ENCODE peak calls at places on chromosomes 1 and 21, in ten cellular contexts. R is transverse colon, V is tibial nerve, L is heart left ventricle, X is WERI-Rb-1, Q is Panc1, O is dorsolateral prefrontal cortex, P is RWPE1, Y is brain microvascular endothelial cell, T is PC-9. Z is an unnamed sample.

GRCh38 chr1:167105841-167106461 is 12.1 kb downstream of the STYXL2 start:
- DNase-seq in R (no peak), V (no peak), L (no peak), X (no peak), Q (no peak), O (no peak), P (no peak), Y (no peak), T (no peak), Z (no peak)

GRCh38 chr1:147264158-147264768 is 21.8 kb downstream of the CHD1L start:
- DNase-seq in R (no peak), V (no peak), L (no peak), X (no peak), Q (no peak), O (no peak), P (peak; percentile 34), Y (peak; percentile 8), T (no peak), Z (no peak)

GRCh38 chr21:39444406-39445145 is 1.0 kb downstream of the LCA5L start:
- DNase-seq in R (no peak), V (no peak), L (no peak), X (peak; percentile 53), Q (no peak), O (peak; percentile 47), P (peak; percentile 10), Y (peak; percentile 53), T (no peak), Z (no peak)

GRCh38 chr1:26016258-26016943 is 5.2 kb upstream of the EXTL1 start:
- DNase-seq in R (no peak), V (no peak), L (no peak), X (peak; percentile 89), Q (no peak), O (no peak), P (no peak), Y (no peak), T (no peak), Z (no peak)

GRCh38 chr1:220189750-220190347 is 82.4 kb downstream of the RAB3GAP2 start:
- DNase-seq in R (no peak), V (no peak), L (no peak), X (no peak), Q (no peak), O (no peak), P (peak; percentile 53), Y (no peak), T (no peak), Z (no peak)

GRCh38 chr1:169466259-169467230 is 19.2 kb downstream of the SLC19A2 start:
- DNase-seq in R (peak; percentile 26), V (peak; percentile 64), L (no peak), X (peak; percentile 6), Q (no peak), O (no peak), P (peak; percentile 29), Y (peak; percentile 46), T (peak; percentile 29), Z (no peak)

GRCh38 chr1:209625205-209625549 is 27.0 kb downstream of the LAMB3 start:
- DNase-seq in R (no peak), V (no peak), L (no peak), X (no peak), Q (no peak), O (no peak), P (no peak), Y (no peak), T (no peak), Z (no peak)

GRCh38 chr1:12148160-12148957 is 18.4 kb upstream of the TNFRSF1B start:
- DNase-seq in R (peak; percentile 92), V (no peak), L (no peak), X (no peak), Q (no peak), O (no peak), P (no peak), Y (no peak), T (no peak), Z (no peak)

GRCh38 chr1:24540906-24541710 is 14.8 kb upstream of the NCMAP start:
- DNase-seq in R (peak; percentile 65), V (no peak), L (no peak), X (no peak), Q (peak; percentile 28), O (no peak), P (peak; percentile 40), Y (peak; percentile 46), T (peak; percentile 22), Z (no peak)

GRCh38 chr21:14554948-14555347 is 8.8 kb upstream of the SAMSN1 start:
- DNase-seq in R (no peak), V (no peak), L (no peak), X (no peak), Q (no peak), O (no peak), P (no peak), Y (peak; percentile 20), T (no peak), Z (no peak)

DNA sequence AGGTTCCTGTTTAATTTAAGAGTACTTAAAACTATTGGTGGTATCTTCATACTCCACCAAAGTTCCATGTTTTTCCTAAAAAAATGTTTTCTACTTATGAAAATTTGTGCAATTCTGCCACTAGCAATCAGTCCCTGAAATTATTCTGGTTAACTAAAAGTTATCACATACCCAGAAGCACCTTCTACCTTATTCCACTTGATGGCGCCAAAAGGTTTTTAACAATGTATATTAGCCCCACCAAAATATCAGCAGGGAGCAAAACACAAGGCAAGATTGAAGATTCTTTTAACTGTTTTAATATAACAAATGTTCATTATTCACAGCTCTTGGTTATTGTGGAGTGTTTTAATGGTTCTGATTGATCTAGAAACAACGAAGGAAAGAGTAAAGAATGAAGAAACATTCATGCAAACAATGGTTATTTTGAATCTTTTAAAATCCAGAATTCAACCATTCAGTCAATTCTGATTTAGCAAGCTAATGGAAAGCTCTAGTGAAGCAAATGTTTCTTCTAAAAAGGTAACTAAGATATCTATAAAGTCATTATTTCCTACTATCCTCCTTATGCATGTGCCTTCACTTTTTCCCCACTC is 67.2 kb downstream of the TTLL7 start:
- DNase-seq in R (no peak), V (peak; percentile 53), L (no peak), X (peak; percentile 12), Q (peak; percentile 56), O (no peak), P (peak; percentile 56), Y (peak; percentile 34), T (peak; percentile 6), Z (no peak)
- TF ChIP-seq CTCF in R (peak; percentile 77), V (peak; percentile 59), L (peak; percentile 58), X (peak; percentile 22), Q (peak; percentile 88), O (peak; percentile 81), P (peak; percentile 81), Y (peak; percentile 56), T (peak; percentile 89), Z (peak; percentile 73)

DNA sequence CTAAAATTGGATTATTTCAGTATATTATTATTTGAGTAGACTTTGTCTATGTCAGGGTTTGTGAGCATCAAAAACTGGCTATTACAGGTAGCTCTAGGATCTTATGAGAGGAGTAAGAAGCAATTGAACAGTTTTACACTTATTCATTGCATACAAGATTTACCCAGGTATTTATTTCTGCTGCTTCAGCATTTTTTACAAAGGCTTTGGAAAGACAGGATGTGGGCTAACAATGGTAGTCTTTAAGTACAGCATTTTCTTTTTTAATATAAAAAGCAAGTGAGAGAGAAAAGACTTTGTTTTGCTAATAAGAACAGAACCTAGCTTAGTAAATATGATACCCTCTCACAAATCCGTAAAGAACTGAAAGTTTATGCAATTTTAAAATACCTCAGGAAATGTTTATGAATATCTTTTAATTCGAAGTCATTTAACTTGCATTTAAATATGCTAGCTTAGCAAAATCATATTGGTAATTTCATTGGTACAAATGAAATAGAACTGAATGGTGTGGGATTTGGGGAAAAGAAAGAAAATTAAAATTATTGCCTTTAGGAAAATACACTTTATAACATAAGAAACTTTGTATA is 32.1 kb upstream of the RGS18 start:
- DNase-seq in R (no peak), V (no peak), L (no peak), X (no peak), Q (no peak), O (no peak), P (no peak), Y (no peak), T (no peak), Z (no peak)
- H3K27ac ChIP-seq in R (no peak overlapping the region), V (no peak overlapping the region), L (no peak overlapping the region), X (no peak overlapping the region), Q (no peak overlapping the region), O (no peak overlapping the region), P (no peak overlapping the region), Y (no peak overlapping the region), T (no peak overlapping the region), Z (no peak overlapping the region)

DNA sequence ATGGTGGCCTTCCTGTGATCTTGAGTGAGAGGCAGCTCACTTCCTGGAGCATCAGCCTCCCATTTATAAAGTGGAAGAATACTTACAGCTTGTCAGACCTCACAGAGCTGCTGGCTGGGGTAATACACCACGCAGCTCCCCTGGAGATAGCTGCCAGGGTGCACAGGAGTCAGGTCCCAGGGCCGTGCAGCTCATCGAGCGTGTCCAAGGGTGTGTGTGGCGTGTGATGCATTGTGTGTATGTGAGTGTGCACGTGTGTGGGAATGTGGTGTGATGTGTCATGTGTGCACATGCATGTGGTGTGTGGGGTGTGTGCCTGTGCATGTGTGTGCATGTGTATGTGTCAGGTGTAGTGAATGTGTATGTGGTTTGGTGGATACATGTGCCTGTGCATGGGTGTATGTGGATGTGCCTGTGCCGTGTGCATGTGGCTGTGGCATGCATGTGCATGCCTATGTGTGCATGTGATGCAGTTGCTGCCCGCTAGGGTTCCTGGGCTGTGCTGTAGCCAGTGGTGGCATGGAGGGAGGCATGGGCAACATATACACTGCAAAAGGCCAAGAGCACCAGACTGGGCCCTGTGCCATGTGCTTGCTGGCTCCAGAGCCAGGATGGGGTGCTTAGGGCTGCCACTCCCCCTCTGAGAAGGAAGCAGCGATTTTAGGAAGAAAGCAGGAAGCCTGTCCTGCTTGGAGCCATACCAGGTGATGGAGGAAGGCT is 24.6 kb downstream of the WNT3A start:
- DNase-seq in R (peak; percentile 0), V (no peak), L (peak; percentile 28), X (no peak), Q (no peak), O (peak; percentile 7), P (no peak), Y (no peak), T (no peak), Z (no peak)
- TF ChIP-seq CTCF in R (no peak), V (no peak), L (no peak), X (peak; percentile 8), Q (no peak), O (no peak), P (no peak), Y (no peak), T (no peak), Z (no peak)

GRCh38 chr1:9181990-9182783 is 52.4 kb upstream of the H6PD start:
- DNase-seq in R (peak; percentile 53), V (no peak), L (no peak), X (peak; percentile 80), Q (no peak), O (no peak), P (peak; percentile 62), Y (no peak), T (peak; percentile 56), Z (no peak)
- H3K27ac ChIP-seq in R (peak overlapping the region; percentile 67), V (peak overlapping the region; percentile 89), L (peak overlapping the region; percentile 73), X (peak overlapping the region; percentile 95), Q (peak overlapping the region; percentile 69), O (peak overlapping the region; percentile 51), P (peak overlapping the region; percentile 71), Y (peak overlapping the region; percentile 85), T (no peak overlapping the region), Z (no peak overlapping the region)